ENCODE peak calls at places on chromosomes 11 and 22, in four cellular contexts. P, R, N and Y are unnamed samples.

GRCh38 chr22:38176170-38176741 is 5.4 kb downstream of the PLA2G6 start:
- DNase-seq in N (peak; percentile 98), R (peak; percentile 60), P (no peak), Y (peak; percentile 86)

GRCh38 chr11:9664276-9665171 is 647 bp downstream of the SWAP70 start:
- DNase-seq in N (peak; percentile 34), R (peak; percentile 77), P (peak; percentile 55), Y (peak; percentile 52)

GRCh38 chr11:62799486-62799885 is 5.8 kb downstream of the NXF1 start:
- DNase-seq in R (no peak), P (no peak), N (no peak), Y (no peak)

GRCh38 chr11:117872962-117873827 is 3.3 kb downstream of the FXYD6 start:
- DNase-seq in R (no peak), P (no peak), N (no peak), Y (no peak)

GRCh38 chr11:15114501-15115475 is at the start of gene INSC:
- DNase-seq in R (peak; percentile 62), N (peak; percentile 8), P (no peak), Y (peak; percentile 46)

GRCh38 chr11:120839846-120840402 is 184.0 kb upstream of the TBCEL start:
- DNase-seq in N (no peak), R (no peak), P (no peak), Y (no peak)

GRCh38 chr22:34866501-34867171 is 199.3 kb upstream of the ISX start:
- DNase-seq in N (no peak), P (no peak), R (no peak), Y (peak; percentile 52)

GRCh38 chr11:6602096-6602940 is 1.1 kb downstream of the RRP8 start:
- DNase-seq in R (no peak), P (no peak), N (no peak), Y (no peak)

GRCh38 chr11:115761348-115761747 is 257.1 kb upstream of the CADM1 start:
- DNase-seq in N (no peak), P (no peak), R (no peak), Y (no peak)

GRCh38 chr22:35227248-35227647 is 30.0 kb upstream of the HMGXB4 start:
- DNase-seq in N (no peak), R (no peak), P (no peak), Y (no peak)

GRCh38 chr11:29628584-29628983 is 388.2 kb downstream of the KCNA4 start:
- DNase-seq in P (no peak), N (no peak), R (no peak), Y (no peak)

GRCh38 chr11:35218956-35219355 is 80.0 kb downstream of the CD44 start:
- DNase-seq in P (no peak), R (no peak), N (peak; percentile 87), Y (peak; percentile 61)

GRCh38 chr11:3087821-3088800 is 30.9 kb upstream of the CARS1 start:
- DNase-seq in N (peak; percentile 10), R (no peak), P (peak; percentile 52), Y (peak; percentile 32)

DNA sequence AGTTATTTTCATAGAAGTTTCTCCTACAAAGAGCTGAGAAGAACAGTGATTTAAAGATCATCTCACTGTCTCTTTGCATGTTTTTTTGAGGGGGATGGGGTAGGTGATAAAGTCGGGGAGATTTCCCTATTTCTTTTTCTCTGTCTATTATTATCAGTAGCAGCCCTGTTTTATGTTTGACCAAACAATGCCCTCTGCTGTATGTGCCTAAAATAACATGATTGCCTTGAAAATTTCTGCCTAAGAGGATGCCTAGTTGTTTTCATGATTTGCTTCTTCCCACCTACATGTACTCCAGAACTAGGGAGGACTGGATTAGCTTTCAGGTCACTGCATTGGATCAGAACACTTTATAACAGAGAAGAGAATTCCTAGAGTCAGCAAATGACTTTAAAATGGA is 1330.2 kb downstream of the LRRC4C start:
- DNase-seq in R (no peak), P (no peak), N (no peak), Y (no peak)
- TF ChIP-seq CTCF in R (no peak), P (peak; percentile 38), N (peak; percentile 13), Y (peak; percentile 12)

DNA sequence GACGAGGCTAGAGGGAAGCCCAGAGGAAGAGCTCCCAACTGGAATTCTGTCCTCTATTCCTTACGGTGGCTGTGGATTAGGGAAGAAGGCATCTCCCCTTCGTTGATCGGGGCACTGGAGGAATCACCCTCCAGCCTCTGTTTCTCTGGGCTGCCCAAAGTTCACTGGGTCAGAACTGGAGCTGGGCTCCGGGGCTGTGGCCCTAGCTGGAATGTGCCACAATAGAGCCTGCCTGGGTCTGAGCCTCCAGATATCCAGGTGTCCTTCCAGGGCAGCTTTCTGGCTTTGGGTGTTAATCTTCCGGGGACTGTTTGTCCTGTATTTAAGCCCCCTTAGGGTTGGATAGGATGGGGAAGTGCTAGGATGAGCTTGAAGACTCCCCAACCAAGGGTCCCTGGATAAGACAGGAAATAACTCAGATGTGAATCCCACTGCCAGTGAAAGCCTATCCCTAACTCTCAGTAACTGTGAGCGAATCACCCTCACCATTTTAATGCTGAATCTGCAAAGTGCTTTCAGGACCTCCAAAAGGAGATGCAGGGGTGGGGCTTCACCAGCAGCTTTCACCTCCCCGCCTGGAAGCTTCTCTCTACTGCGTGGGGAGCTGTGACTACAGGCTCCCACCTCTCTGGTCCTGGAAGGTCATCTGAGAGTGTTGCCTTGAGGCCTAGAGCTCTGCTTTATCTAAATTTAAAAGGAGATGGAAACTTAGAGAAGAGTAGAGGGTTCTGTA is 9.5 kb downstream of the YPEL4 start:
- DNase-seq in R (no peak), P (no peak), N (no peak), Y (no peak)
- H3K4me3 ChIP-seq in R (no peak overlapping the region), P (no peak overlapping the region), N (peak overlapping the region; percentile 96), Y (peak overlapping the region; percentile 97)

GRCh38 chr22:46131151-46131587 is 19.2 kb upstream of the PPARA start:
- DNase-seq in P (no peak), N (no peak), R (no peak), Y (no peak)
- TF ChIP-seq CTCF in P (peak; percentile 23), N (peak; percentile 25), R (no peak), Y (peak; percentile 36)

GRCh38 chr11:36360833-36361232 is 64.7 kb downstream of the PRR5L start:
- DNase-seq in N (no peak), R (no peak), P (no peak), Y (no peak)
- H3K4me3 ChIP-seq in N (no peak overlapping the region), R (no peak overlapping the region), P (no peak overlapping the region), Y (no peak overlapping the region)

GRCh38 chr11:8269636-8270035 is 6.0 kb upstream of the LMO1 start:
- DNase-seq in N (no peak), R (no peak), P (no peak), Y (no peak)

GRCh38 chr11:8267280-8267679 is 3.6 kb upstream of the LMO1 start:
- DNase-seq in R (peak; percentile 43), P (peak; percentile 28), N (no peak), Y (no peak)

GRCh38 chr11:8268530-8269461 is 5.1 kb upstream of the LMO1 start:
- DNase-seq in P (peak; percentile 31), N (no peak), R (peak; percentile 64), Y (no peak)

GRCh38 chr11:8266246-8267241 is 2.9 kb upstream of the LMO1 start:
- DNase-seq in R (peak; percentile 21), P (no peak), N (no peak), Y (no peak)

DNA sequence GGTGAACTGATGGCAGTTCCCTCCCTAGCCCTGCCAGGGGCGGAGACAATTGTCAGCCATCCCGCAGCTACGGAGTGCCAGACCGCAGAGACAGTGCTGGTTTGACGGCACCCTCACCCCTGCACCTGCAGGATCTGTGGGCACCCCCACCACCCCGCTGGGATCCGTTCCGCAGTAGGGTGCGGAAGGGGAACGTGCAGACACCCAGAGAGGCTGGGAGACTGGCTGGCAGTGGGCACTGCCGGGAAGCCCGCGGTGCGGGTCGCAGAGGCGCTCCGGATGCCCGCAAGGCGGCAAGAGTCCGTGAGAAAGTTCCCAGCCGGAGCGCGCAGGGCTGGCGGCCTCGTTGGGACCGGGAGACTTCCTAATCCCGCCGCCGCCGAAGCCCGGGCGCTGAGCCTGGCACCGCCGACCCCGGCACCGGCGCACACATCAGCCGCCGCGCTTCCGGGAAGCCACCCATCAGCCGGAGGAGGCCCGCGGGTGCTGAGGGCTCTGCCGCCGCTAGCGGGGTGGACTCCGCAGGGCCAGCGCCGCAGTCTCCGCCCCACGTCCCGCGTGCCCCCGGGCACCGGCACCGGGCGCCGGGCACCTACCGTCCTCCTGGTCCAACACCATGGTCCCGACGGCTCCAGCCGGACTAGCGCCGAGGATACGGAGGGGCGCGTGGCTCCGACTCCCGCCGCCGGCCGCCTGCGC is 4.3 kb upstream of the LMO1 start:
- DNase-seq in R (peak; percentile 75), P (peak; percentile 50), N (no peak), Y (no peak)
- TF ChIP-seq CTCF in R (no peak), P (no peak), N (no peak), Y (no peak)

DNA sequence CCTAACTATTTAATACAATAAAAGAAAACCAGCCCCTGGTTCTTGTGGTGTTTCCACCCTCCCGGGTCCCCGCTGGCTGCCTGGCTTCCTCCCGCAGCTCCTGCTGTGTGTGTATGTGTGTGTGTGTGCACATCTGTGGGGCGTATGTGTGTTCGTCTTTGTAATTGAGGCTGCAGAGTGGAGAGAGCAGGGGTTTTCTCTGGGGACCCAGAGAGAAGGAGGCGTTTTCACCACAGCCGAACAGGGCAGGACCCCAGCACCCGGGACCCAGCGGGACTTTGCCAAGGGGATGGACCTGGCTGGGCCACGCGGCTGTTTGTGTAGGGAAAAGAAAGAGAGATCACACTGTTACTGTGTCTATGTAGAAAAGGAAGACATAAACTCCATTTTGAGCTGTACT is 42.7 kb downstream of the IGLL1 start:
- DNase-seq in P (peak; percentile 27), R (peak; percentile 35), N (no peak), Y (no peak)
- H3K4me3 ChIP-seq in P (no peak overlapping the region), R (no peak overlapping the region), N (no peak overlapping the region), Y (no peak overlapping the region)